ENCODE peak calls at places on chromosomes 4 and X, in six cellular contexts. D is ovary, A is Calu3, E is mesothelial cell of epicardium, G is mammary epithelial cell, P is NB4. R is an unnamed sample.

GRCh38 chrX:141669689-141670088 is 28.9 kb downstream of the SPANXD start:
- DNase-seq in G (no peak), P (no peak), E (no peak), D (no peak), A (no peak), R (no peak)

GRCh38 chr4:176185068-176185467 is 10.3 kb downstream of the SPATA4 start:
- DNase-seq in E (no peak), P (no peak), A (no peak), D (no peak), G (peak; percentile 66), R (peak; percentile 83)

GRCh38 chr4:41436365-41437263 is 101.3 kb upstream of the LIMCH1 start:
- DNase-seq in P (no peak), A (no peak), E (no peak), G (no peak), D (no peak), R (no peak)

GRCh38 chrX:106783716-106784115 is 18.8 kb upstream of the TBC1D8B start:
- DNase-seq in P (no peak), E (no peak), D (no peak), A (no peak), G (no peak), R (no peak)

GRCh38 chr4:184934184-184934583 is 84.1 kb upstream of the HELT start:
- DNase-seq in D (no peak), A (no peak), P (no peak), G (no peak), E (no peak), R (no peak)

GRCh38 chrX:637660-638481 is 7.3 kb downstream of the SHOX start:
- DNase-seq in E (no peak), A (no peak), P (no peak), G (no peak), D (no peak), R (no peak)

GRCh38 chr4:73452953-73453700 is 17.1 kb downstream of the AFP start:
- DNase-seq in P (no peak), E (no peak), A (no peak), G (no peak), D (no peak), R (no peak)

GRCh38 chr4:55736605-55737183 is 82.9 kb upstream of the EXOC1L start:
- DNase-seq in D (no peak), A (no peak), P (peak; percentile 19), G (no peak), E (no peak), R (no peak)

GRCh38 chr4:89539374-89539773 is 231.8 kb upstream of the GPRIN3 start:
- DNase-seq in P (no peak), E (no peak), D (no peak), A (no peak), G (no peak), R (peak; percentile 75)

GRCh38 chr4:24824720-24825119 is 29.3 kb downstream of the SOD3 start:
- DNase-seq in A (no peak), G (peak; percentile 55), P (no peak), E (no peak), D (no peak), R (no peak)

GRCh38 chr4:89496851-89497250 is 189.3 kb upstream of the GPRIN3 start:
- DNase-seq in A (no peak), E (no peak), P (no peak), G (peak; percentile 52), D (no peak), R (no peak)

DNA sequence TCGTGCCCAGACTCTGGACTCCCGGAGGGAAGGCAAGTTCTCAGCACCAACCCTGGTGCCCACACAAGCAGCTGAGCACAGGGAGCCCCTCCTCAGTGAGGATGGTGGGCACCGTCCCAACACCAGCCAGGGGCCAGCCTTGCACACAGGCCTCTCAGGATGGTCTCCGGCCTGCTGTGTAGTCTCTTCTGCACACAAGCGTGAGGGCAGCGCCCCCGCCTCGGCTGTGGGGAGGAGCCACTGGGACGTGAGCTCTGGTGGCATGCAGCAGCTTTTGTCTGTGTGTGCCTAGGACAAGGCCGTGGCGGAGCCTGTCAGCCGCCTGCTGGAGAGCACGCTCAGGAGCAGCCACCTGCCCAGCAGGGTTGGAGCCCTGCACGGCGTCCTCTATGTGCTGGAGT is 16.1 kb upstream of the MSANTD1 start:
- DNase-seq in G (no peak), D (no peak), A (no peak), E (no peak), P (no peak), R (no peak)
- TF ChIP-seq CTCF in G (no peak), D (no peak), A (no peak), E (no peak), P (no peak), R (no peak)

GRCh38 chr4:94676910-94677309 is 80.8 kb upstream of the BMPR1B start:
- DNase-seq in D (no peak), E (no peak), A (no peak), G (no peak), P (no peak), R (no peak)
- TF ChIP-seq CTCF in D (no peak), E (no peak), A (no peak), G (no peak), P (no peak), R (no peak)

GRCh38 chr4:74621616-74622015 is 172.7 kb downstream of the BTC start:
- DNase-seq in E (no peak), P (no peak), G (no peak), A (no peak), D (no peak), R (no peak)

GRCh38 chr4:74619931-74620702 is 174.2 kb downstream of the BTC start:
- DNase-seq in G (no peak), E (no peak), D (no peak), A (peak; percentile 39), P (no peak), R (no peak)

GRCh38 chr4:74625981-74626380 is 168.3 kb downstream of the BTC start:
- DNase-seq in A (no peak), G (no peak), D (no peak), E (no peak), P (no peak), R (no peak)

GRCh38 chr4:74624351-74625151 is 169.8 kb downstream of the BTC start:
- DNase-seq in E (no peak), A (peak; percentile 14), D (no peak), P (peak; percentile 83), G (peak; percentile 88), R (peak; percentile 65)

DNA sequence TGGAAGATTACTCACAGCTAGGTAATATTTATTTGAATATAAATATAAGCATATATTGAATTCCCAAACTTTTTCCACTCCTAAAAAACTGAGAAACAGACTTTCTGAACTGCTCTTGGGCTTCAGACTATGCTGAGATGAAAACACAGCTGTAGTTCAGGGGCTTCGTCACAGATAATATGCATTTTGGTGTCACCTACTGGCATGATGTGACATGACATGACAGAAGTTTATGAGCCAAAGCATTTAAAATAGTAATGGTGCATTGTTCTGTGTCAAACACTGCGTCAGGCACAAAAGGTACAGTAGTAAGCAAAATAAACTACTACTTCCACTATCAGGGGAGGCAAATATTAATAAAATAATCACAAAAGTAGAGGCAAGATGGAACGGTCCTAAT is 171.3 kb downstream of the BTC start:
- DNase-seq in G (peak; percentile 52), P (peak; percentile 63), D (no peak), A (peak; percentile 54), E (no peak), R (no peak)
- TF ChIP-seq CTCF in G (peak; percentile 64), P (peak; percentile 35), D (no peak), A (no peak), E (peak; percentile 66), R (peak; percentile 30)

DNA sequence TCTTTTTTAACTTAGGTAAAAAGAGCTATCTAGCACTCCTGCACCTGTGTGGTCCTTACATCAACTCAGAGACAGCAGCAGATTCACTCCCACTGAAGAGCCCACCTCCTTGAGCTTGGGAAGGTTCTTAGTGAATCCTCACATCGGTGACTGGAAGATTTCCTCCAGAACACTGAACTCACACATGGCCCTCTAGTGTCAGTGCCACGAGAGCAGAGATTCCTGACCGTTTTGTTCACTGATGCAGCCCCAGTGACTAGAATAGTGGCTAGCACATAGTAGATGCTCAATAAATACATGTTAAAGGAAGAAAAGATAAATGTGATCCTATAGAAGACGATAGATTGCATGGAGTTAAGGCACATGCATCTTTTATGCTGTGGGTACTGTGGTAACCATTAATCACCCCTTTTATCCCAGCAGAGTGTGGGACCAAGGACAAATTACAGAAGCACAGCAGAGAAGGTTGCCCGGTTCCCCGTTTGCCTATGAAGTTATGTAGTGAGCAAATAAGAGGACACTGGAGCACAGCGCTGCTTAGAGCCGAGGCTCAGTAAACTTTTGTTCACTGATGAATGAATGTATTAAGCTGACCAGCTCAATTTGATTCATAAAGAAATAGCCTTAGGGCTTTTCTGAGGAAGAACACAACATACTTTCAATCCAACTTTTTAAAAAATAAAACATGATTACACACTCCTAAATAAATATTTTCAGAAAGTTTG is 8.7 kb downstream of the GASK1B start:
- DNase-seq in P (no peak), D (no peak), E (no peak), A (no peak), G (peak; percentile 30), R (no peak)
- TF ChIP-seq CTCF in P (no peak), D (no peak), E (no peak), A (no peak), G (no peak), R (no peak)

DNA sequence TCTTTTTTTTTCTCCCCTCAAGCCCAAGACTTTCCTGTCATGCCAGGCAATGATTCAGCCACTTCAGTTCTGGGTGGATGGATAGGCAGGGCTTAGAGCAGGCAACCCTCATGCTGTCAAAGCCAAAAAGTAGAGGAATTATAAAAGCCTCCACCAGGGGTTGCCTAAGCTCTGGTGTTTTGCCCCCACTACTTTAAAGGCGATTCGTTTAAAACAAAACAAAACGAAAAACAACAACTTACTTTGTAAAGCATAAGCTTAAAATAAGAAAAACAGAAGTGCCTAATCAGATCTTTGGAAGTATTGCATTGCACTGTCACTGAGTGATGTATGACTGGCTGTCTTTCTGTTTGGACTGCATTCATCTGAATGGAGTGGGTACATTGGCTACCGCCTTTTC is 5.3 kb upstream of the IDS start:
- DNase-seq in G (no peak), D (no peak), E (no peak), A (no peak), P (peak; percentile 25), R (no peak)
- TF ChIP-seq CTCF in G (peak; percentile 9), D (no peak), E (no peak), A (no peak), P (peak; percentile 2), R (peak; percentile 22)

DNA sequence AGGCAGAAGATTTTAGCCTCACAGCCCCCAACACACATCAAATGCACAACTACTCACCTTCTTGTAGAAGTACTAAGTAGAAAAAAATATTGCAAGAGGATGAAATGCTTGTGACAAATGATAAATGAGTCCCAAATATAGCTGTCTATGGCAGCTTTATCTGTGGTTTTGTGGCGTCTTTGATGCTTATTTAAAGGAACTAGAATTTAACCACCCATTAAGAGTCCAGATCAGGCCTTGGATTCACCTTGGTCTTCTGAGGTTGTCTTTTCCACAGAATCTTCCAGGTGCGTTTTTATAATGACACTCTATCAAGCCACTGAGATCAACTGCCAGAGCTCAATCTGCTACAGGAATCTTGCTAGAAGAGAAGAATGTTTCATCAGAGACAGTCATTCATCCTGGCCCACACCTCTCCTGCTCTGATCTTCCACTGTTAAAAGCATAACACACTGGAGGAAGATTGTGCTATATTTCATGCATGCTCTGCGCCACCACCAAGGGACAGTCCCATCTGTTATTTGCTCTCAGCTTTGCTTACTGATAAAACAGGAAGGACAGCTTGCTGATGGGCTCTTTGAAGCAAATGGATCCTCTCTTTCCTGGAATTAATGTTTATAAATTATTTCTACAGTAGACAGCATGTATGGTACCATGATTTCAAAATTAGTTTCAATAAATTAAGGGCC is 144.1 kb downstream of the SLC7A11 start:
- DNase-seq in G (no peak), D (no peak), E (no peak), P (no peak), A (no peak), R (no peak)
- TF ChIP-seq CTCF in G (no peak), D (no peak), E (no peak), P (no peak), A (no peak), R (no peak)

GRCh38 chrX:145178268-145178667 is 69.0 kb upstream of the SPANXN1 start:
- DNase-seq in P (peak; percentile 0), A (no peak), E (no peak), G (no peak), D (no peak), R (no peak)
- TF ChIP-seq CTCF in P (no peak), A (no peak), E (peak; percentile 62), G (no peak), D (no peak), R (peak; percentile 16)

R was measured in AG09309.